ENCODE peak calls at places on chromosomes 12 and 14, in six cellular contexts. One of them, this sample, is unnamed.

GRCh38 chr14:55482936-55483605 is 42.7 kb upstream of the TBPL2 start:
- DNase-seq in HCT116: no peak
- DNase-seq in HepG2: no peak
- DNase-seq in GM12878: no peak
- DNase-seq in H1: no peak
- DNase-seq in K562: no peak
- DNase-seq in this sample: no peak

GRCh38 chr14:76917158-76917596 is 91.0 kb downstream of the LRRC74A start:
- DNase-seq in HCT116: peak; percentile 81
- DNase-seq in HepG2: peak; percentile 80
- DNase-seq in GM12878: no peak
- DNase-seq in H1: peak; percentile 83
- DNase-seq in K562: peak; percentile 23
- DNase-seq in this sample: peak; percentile 85

GRCh38 chr12:130967631-130968030 is 13.9 kb downstream of the ADGRD1 start:
- DNase-seq in HCT116: no peak
- DNase-seq in HepG2: no peak
- DNase-seq in GM12878: no peak
- DNase-seq in H1: no peak
- DNase-seq in K562: no peak
- DNase-seq in this sample: no peak

GRCh38 chr12:26789731-26790644 is 43.0 kb downstream of the ITPR2 start:
- DNase-seq in HCT116: no peak
- DNase-seq in HepG2: no peak
- DNase-seq in GM12878: no peak
- DNase-seq in H1: no peak
- DNase-seq in K562: no peak
- DNase-seq in this sample: no peak

GRCh38 chr12:130959632-130960031 is 5.9 kb downstream of the ADGRD1 start:
- DNase-seq in HCT116: no peak
- DNase-seq in HepG2: no peak
- DNase-seq in GM12878: no peak
- DNase-seq in H1: no peak
- DNase-seq in K562: no peak
- DNase-seq in this sample: no peak

GRCh38 chr12:3454780-3455179 is 36.2 kb upstream of the PRMT8 start:
- DNase-seq in HCT116: no peak
- DNase-seq in HepG2: no peak
- DNase-seq in GM12878: no peak
- DNase-seq in H1: no peak
- DNase-seq in K562: no peak
- DNase-seq in this sample: no peak

GRCh38 chr14:22071001-22071400 is 397.4 kb upstream of the OR4E1 start:
- DNase-seq in HCT116: no peak
- DNase-seq in HepG2: no peak
- DNase-seq in GM12878: peak; percentile 38
- DNase-seq in H1: no peak
- DNase-seq in K562: no peak
- DNase-seq in this sample: no peak

GRCh38 chr12:122422769-122423257 is 344 bp upstream of the CLIP1 start:
- DNase-seq in HCT116: no peak
- DNase-seq in HepG2: peak; percentile 49
- DNase-seq in GM12878: no peak
- DNase-seq in H1: peak; percentile 65
- DNase-seq in K562: peak; percentile 59
- DNase-seq in this sample: no peak

GRCh38 chr12:120719496-120720233 is 6.0 kb upstream of the ACADS start:
- DNase-seq in HCT116: no peak
- DNase-seq in HepG2: no peak
- DNase-seq in GM12878: no peak
- DNase-seq in H1: no peak
- DNase-seq in K562: no peak
- DNase-seq in this sample: no peak

GRCh38 chr14:85316701-85317100 is 213.2 kb upstream of the FLRT2 start:
- DNase-seq in HCT116: no peak
- DNase-seq in HepG2: no peak
- DNase-seq in GM12878: no peak
- DNase-seq in H1: no peak
- DNase-seq in K562: no peak
- DNase-seq in this sample: no peak

GRCh38 chr12:120119395-120119973 is 2.9 kb upstream of the RAB35 start:
- DNase-seq in HCT116: no peak
- DNase-seq in HepG2: peak; percentile 36
- DNase-seq in GM12878: peak; percentile 91
- DNase-seq in H1: no peak
- DNase-seq in K562: no peak
- DNase-seq in this sample: no peak

GRCh38 chr14:34023824-34024767 is 73.2 kb upstream of the EGLN3 start:
- DNase-seq in HCT116: peak; percentile 2
- DNase-seq in HepG2: peak; percentile 100
- DNase-seq in GM12878: no peak
- DNase-seq in H1: no peak
- DNase-seq in K562: no peak
- DNase-seq in this sample: no peak

GRCh38 chr12:113359133-113359938 is 949 bp downstream of the PLBD2 start:
- DNase-seq in HCT116: no peak
- DNase-seq in HepG2: no peak
- DNase-seq in GM12878: no peak
- DNase-seq in H1: no peak
- DNase-seq in K562: no peak
- DNase-seq in this sample: no peak

GRCh38 chr14:90936757-90937440 is 120.7 kb upstream of the TTC7B start:
- DNase-seq in HCT116: no peak
- DNase-seq in HepG2: no peak
- DNase-seq in GM12878: no peak
- DNase-seq in H1: no peak
- DNase-seq in K562: no peak
- DNase-seq in this sample: no peak

GRCh38 chr12:64525461-64526160 is 73.7 kb downstream of the TBK1 start:
- DNase-seq in HCT116: no peak
- DNase-seq in HepG2: no peak
- DNase-seq in GM12878: no peak
- DNase-seq in H1: no peak
- DNase-seq in K562: no peak
- DNase-seq in this sample: no peak

GRCh38 chr12:106113042-106113441 is 25.7 kb downstream of the NUAK1 start:
- DNase-seq in HCT116: peak; percentile 19
- DNase-seq in HepG2: no peak
- DNase-seq in GM12878: peak; percentile 7
- DNase-seq in H1: no peak
- DNase-seq in K562: no peak
- DNase-seq in this sample: no peak

DNA sequence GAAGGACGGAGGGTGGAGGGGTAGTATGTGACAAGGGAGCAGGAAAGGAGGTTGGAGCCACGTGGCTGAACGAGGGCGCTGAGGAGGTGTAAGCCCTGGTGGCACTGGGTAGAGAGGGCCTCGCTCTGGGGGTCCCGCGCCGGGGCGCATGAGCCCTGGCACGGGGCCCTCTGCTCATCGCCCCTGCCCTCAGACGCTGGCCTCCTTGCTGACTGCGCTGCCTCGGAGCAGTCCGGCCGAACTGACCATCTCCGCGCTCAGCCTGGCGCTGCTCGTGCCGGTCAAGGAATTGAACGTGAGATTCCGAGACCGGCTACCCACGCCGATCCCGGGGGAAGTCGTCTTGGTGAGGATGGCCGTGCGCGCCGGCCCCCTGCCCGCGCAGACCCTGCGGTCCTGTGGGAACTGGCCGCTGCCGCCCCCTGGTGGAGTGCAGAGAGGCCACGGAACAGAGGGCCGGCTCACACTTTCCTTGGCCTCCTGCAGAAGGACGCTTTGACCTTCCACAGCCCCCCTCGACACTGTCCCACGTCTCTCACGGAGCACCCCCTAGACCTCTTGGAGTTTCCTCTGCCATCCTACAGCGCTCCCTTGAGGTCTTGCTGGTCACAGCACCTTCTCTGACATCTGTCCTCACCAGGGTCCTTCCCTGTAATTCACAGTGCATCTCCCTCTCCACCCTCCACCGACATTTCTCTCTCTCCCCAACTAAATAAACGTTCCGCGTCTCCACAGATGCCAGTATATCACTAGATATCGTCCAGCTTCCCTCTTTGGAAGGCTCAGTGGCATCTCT is 10.5 kb downstream of the ARHGEF25 start:
- DNase-seq in HCT116: peak; percentile 15
- DNase-seq in HepG2: no peak
- DNase-seq in GM12878: no peak
- DNase-seq in H1: peak; percentile 87
- DNase-seq in K562: peak; percentile 87
- DNase-seq in this sample: no peak
- TF ChIP-seq ZNF274 in HCT116: no peak
- TF ChIP-seq ZNF274 in HepG2: peak; percentile 78
- TF ChIP-seq ZNF274 in GM12878: no peak
- TF ChIP-seq ZNF274 in H1: no peak
- TF ChIP-seq ZNF274 in K562: no peak
- TF ChIP-seq ZNF274 in this sample: no peak

DNA sequence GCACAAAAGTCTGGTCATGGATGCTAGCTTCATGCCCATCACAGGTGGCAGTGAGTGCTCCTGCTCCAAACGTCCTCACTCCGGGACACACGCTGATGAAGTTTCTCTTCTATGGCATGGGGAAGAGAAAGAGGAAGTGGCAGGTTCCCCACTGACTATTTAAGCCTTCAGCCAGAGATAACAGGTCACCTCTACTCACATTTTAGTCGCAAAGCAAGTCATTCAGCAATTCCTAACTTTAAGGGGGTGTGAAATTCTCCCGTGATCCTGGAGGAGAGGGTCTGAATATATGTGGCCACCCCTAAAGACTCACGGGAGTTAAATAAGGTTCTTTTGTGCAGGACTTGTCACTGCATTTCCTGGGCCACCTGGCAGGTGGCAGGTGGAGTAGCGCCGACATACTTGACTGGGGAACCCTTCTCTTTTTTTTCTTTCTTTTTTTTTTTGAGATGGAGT is 18.8 kb upstream of the RCOR1 start:
- DNase-seq in HCT116: no peak
- DNase-seq in HepG2: no peak
- DNase-seq in GM12878: no peak
- DNase-seq in H1: no peak
- DNase-seq in K562: no peak
- DNase-seq in this sample: no peak
- H3K9ac ChIP-seq in HCT116: no peak overlapping the region
- H3K9ac ChIP-seq in HepG2: no peak overlapping the region
- H3K9ac ChIP-seq in GM12878: no peak overlapping the region
- H3K9ac ChIP-seq in H1: no peak overlapping the region
- H3K9ac ChIP-seq in K562: no peak overlapping the region
- H3K9ac ChIP-seq in this sample: no peak overlapping the region

GRCh38 chr14:70004791-70005190 is 125.6 kb downstream of the SMOC1 start:
- DNase-seq in HCT116: no peak
- DNase-seq in HepG2: no peak
- DNase-seq in GM12878: no peak
- DNase-seq in H1: no peak
- DNase-seq in K562: no peak
- DNase-seq in this sample: no peak
- TF ChIP-seq ZNF274 in HCT116: no peak
- TF ChIP-seq ZNF274 in HepG2: no peak
- TF ChIP-seq ZNF274 in GM12878: no peak
- TF ChIP-seq ZNF274 in H1: no peak
- TF ChIP-seq ZNF274 in K562: no peak
- TF ChIP-seq ZNF274 in this sample: no peak

DNA sequence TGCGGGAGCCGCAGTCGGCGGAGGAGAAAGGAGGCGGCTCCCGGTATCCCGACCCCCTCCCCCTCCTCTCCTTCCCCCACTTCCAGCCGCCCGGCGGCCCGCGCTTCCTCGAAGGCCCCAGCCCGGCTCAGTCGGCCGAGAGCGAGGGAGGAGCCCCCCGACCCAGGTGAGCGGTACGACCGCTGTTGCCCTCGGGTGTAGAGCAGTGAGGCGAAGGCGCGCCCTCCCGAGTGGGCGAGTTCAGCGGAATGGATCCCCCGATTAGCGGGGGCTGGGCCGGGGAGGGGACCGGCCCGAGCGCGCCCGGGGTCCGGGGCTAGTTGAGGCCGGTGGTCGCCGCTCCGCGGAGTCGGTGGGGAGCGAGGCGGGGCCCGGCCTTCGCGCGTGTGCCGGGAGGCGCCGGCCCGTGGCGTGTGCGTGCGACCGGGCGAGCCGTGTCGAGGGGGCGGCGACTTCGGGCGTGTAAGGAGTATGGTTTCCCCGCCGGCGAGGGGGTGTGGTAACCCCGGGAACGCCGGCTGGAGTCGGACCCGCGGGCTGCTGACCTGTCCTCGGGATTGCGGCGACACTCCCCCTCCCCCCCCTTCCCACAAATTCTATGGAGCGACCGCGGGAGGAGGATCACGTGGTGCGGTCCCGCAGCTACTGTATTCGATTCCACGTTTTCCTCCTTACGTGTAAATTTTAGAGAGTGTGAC is 490 bp downstream of the RIMKLB start:
- DNase-seq in HCT116: no peak
- DNase-seq in HepG2: no peak
- DNase-seq in GM12878: no peak
- DNase-seq in H1: peak; percentile 78
- DNase-seq in K562: peak; percentile 54
- DNase-seq in this sample: peak; percentile 87
- H3K9ac ChIP-seq in HCT116: no peak overlapping the region
- H3K9ac ChIP-seq in HepG2: no peak overlapping the region
- H3K9ac ChIP-seq in GM12878: peak overlapping the region; percentile 34
- H3K9ac ChIP-seq in H1: peak overlapping the region; percentile 82
- H3K9ac ChIP-seq in K562: peak overlapping the region; percentile 87
- H3K9ac ChIP-seq in this sample: peak overlapping the region; percentile 96

GRCh38 chr12:30323008-30323407 is 372.7 kb downstream of the IPO8 start:
- DNase-seq in HCT116: no peak
- DNase-seq in HepG2: no peak
- DNase-seq in GM12878: no peak
- DNase-seq in H1: no peak
- DNase-seq in K562: no peak
- DNase-seq in this sample: no peak
- TF ChIP-seq ZNF274 in HCT116: no peak
- TF ChIP-seq ZNF274 in HepG2: no peak
- TF ChIP-seq ZNF274 in GM12878: no peak
- TF ChIP-seq ZNF274 in H1: no peak
- TF ChIP-seq ZNF274 in K562: no peak
- TF ChIP-seq ZNF274 in this sample: no peak

GRCh38 chr12:46549527-46550265 is 177.1 kb upstream of the SLC38A2 start:
- DNase-seq in HCT116: peak; percentile 84
- DNase-seq in HepG2: no peak
- DNase-seq in GM12878: no peak
- DNase-seq in H1: no peak
- DNase-seq in K562: peak; percentile 40
- DNase-seq in this sample: no peak
- H3K9ac ChIP-seq in HCT116: peak overlapping the region; percentile 72
- H3K9ac ChIP-seq in HepG2: no peak overlapping the region
- H3K9ac ChIP-seq in GM12878: no peak overlapping the region
- H3K9ac ChIP-seq in H1: no peak overlapping the region
- H3K9ac ChIP-seq in K562: peak overlapping the region; percentile 43
- H3K9ac ChIP-seq in this sample: no peak overlapping the region